ENCODE peak calls at places on chromosomes 16 and 17, in four cellular contexts. One of them, this sample, is unnamed.

GRCh38 chr16:1049976-1050247 is 22.6 kb upstream of the SSTR5 start:
- DNase-seq in astrocyte of the spinal cord: no peak
- DNase-seq in H7: no peak
- DNase-seq in CD4-positive, CD25-positive, alpha-beta regulatory T cell: no peak
- DNase-seq in this sample: no peak

GRCh38 chr17:61254894-61255293 is 144.7 kb upstream of the TBX2 start:
- DNase-seq in astrocyte of the spinal cord: no peak
- DNase-seq in H7: no peak
- DNase-seq in CD4-positive, CD25-positive, alpha-beta regulatory T cell: no peak
- DNase-seq in this sample: no peak

GRCh38 chr16:58301052-58301451 is 6.2 kb upstream of the PRSS54 start:
- DNase-seq in astrocyte of the spinal cord: no peak
- DNase-seq in H7: no peak
- DNase-seq in CD4-positive, CD25-positive, alpha-beta regulatory T cell: no peak
- DNase-seq in this sample: no peak

GRCh38 chr17:79984877-79985276 is 50.8 kb downstream of the TBC1D16 start:
- DNase-seq in astrocyte of the spinal cord: no peak
- DNase-seq in H7: peak
- DNase-seq in CD4-positive, CD25-positive, alpha-beta regulatory T cell: no peak
- DNase-seq in this sample: peak

GRCh38 chr17:63274156-63274555 is 171.9 kb downstream of the CYB561 start:
- DNase-seq in astrocyte of the spinal cord: peak
- DNase-seq in H7: no peak
- DNase-seq in CD4-positive, CD25-positive, alpha-beta regulatory T cell: no peak
- DNase-seq in this sample: no peak

GRCh38 chr17:45985447-45985846 is 13.6 kb upstream of the STH start:
- DNase-seq in astrocyte of the spinal cord: no peak
- DNase-seq in H7: no peak
- DNase-seq in CD4-positive, CD25-positive, alpha-beta regulatory T cell: no peak
- DNase-seq in this sample: no peak

GRCh38 chr17:50047488-50048126 is 8.3 kb upstream of the ITGA3 start:
- DNase-seq in astrocyte of the spinal cord: peak
- DNase-seq in H7: no peak
- DNase-seq in CD4-positive, CD25-positive, alpha-beta regulatory T cell: no peak
- DNase-seq in this sample: no peak

GRCh38 chr16:12646098-12646489 is 157.6 kb downstream of the CPPED1 start:
- DNase-seq in astrocyte of the spinal cord: no peak
- DNase-seq in H7: no peak
- DNase-seq in CD4-positive, CD25-positive, alpha-beta regulatory T cell: no peak
- DNase-seq in this sample: no peak

GRCh38 chr16:72924918-72925630 is 122.9 kb downstream of the ZFHX3 start:
- DNase-seq in astrocyte of the spinal cord: no peak
- DNase-seq in H7: no peak
- DNase-seq in CD4-positive, CD25-positive, alpha-beta regulatory T cell: no peak
- DNase-seq in this sample: no peak

GRCh38 chr16:18853694-18854093 is 52.3 kb upstream of the ARL6IP1 start:
- DNase-seq in astrocyte of the spinal cord: no peak
- DNase-seq in H7: no peak
- DNase-seq in CD4-positive, CD25-positive, alpha-beta regulatory T cell: no peak
- DNase-seq in this sample: no peak

GRCh38 chr17:72472116-72472515 is 351.3 kb downstream of the SOX9 start:
- DNase-seq in astrocyte of the spinal cord: no peak
- DNase-seq in H7: no peak
- DNase-seq in CD4-positive, CD25-positive, alpha-beta regulatory T cell: no peak
- DNase-seq in this sample: no peak

GRCh38 chr16:88805887-88806393 is 2.4 kb downstream of the CDT1 start:
- DNase-seq in astrocyte of the spinal cord: no peak
- DNase-seq in H7: no peak
- DNase-seq in CD4-positive, CD25-positive, alpha-beta regulatory T cell: no peak
- DNase-seq in this sample: no peak

GRCh38 chr17:40190197-40191021 is 13.1 kb downstream of the RAPGEFL1 start:
- DNase-seq in astrocyte of the spinal cord: no peak
- DNase-seq in H7: peak
- DNase-seq in CD4-positive, CD25-positive, alpha-beta regulatory T cell: peak
- DNase-seq in this sample: peak

GRCh38 chr16:25126820-25127232 is 15.3 kb downstream of the LCMT1 start:
- DNase-seq in astrocyte of the spinal cord: peak
- DNase-seq in H7: no peak
- DNase-seq in CD4-positive, CD25-positive, alpha-beta regulatory T cell: peak
- DNase-seq in this sample: peak

GRCh38 chr17:67624886-67625656 is 92.7 kb upstream of the NOL11 start:
- DNase-seq in astrocyte of the spinal cord: no peak
- DNase-seq in H7: peak
- DNase-seq in CD4-positive, CD25-positive, alpha-beta regulatory T cell: no peak
- DNase-seq in this sample: no peak

GRCh38 chr16:81158964-81159363 is 62.8 kb upstream of the GCSH start:
- DNase-seq in astrocyte of the spinal cord: no peak
- DNase-seq in H7: no peak
- DNase-seq in CD4-positive, CD25-positive, alpha-beta regulatory T cell: no peak
- DNase-seq in this sample: no peak

GRCh38 chr16:3954411-3954921 is 74.0 kb upstream of the CREBBP start:
- DNase-seq in astrocyte of the spinal cord: no peak
- DNase-seq in H7: no peak
- DNase-seq in CD4-positive, CD25-positive, alpha-beta regulatory T cell: no peak
- DNase-seq in this sample: no peak

GRCh38 chr17:76561332-76561731 is 21.5 kb downstream of the PRCD start:
- DNase-seq in astrocyte of the spinal cord: no peak
- DNase-seq in H7: no peak
- DNase-seq in CD4-positive, CD25-positive, alpha-beta regulatory T cell: peak
- DNase-seq in this sample: no peak

GRCh38 chr17:45332989-45333701 is 16.3 kb upstream of the MAP3K14 start:
- DNase-seq in astrocyte of the spinal cord: no peak
- DNase-seq in H7: no peak
- DNase-seq in CD4-positive, CD25-positive, alpha-beta regulatory T cell: peak
- DNase-seq in this sample: no peak

GRCh38 chr16:50879873-50880695 is 138.2 kb downstream of the CYLD start:
- DNase-seq in astrocyte of the spinal cord: no peak
- DNase-seq in H7: peak
- DNase-seq in CD4-positive, CD25-positive, alpha-beta regulatory T cell: peak
- DNase-seq in this sample: no peak

GRCh38 chr17:73023759-73024158 is 68.7 kb downstream of the SLC39A11 start:
- DNase-seq in astrocyte of the spinal cord: no peak
- DNase-seq in H7: no peak
- DNase-seq in CD4-positive, CD25-positive, alpha-beta regulatory T cell: no peak
- DNase-seq in this sample: no peak

GRCh38 chr17:39903158-39903884 is 15.1 kb downstream of the GSDMB start:
- DNase-seq in astrocyte of the spinal cord: peak
- DNase-seq in H7: no peak
- DNase-seq in CD4-positive, CD25-positive, alpha-beta regulatory T cell: peak
- DNase-seq in this sample: no peak

GRCh38 chr16:65771707-65772106 is 594.8 kb upstream of the CDH5 start:
- DNase-seq in astrocyte of the spinal cord: no peak
- DNase-seq in H7: no peak
- DNase-seq in CD4-positive, CD25-positive, alpha-beta regulatory T cell: no peak
- DNase-seq in this sample: no peak

GRCh38 chr17:9291912-9292562 is 270.7 kb downstream of the NTN1 start:
- DNase-seq in astrocyte of the spinal cord: peak
- DNase-seq in H7: peak
- DNase-seq in CD4-positive, CD25-positive, alpha-beta regulatory T cell: peak
- DNase-seq in this sample: peak

GRCh38 chr17:4739122-4740024 is at the start of the genes CXCL16 and ZMYND15:
- DNase-seq in astrocyte of the spinal cord: peak
- DNase-seq in H7: peak
- DNase-seq in CD4-positive, CD25-positive, alpha-beta regulatory T cell: peak
- DNase-seq in this sample: peak

GRCh38 chr17:36545093-36545464 is 360 bp downstream of the GGNBP2 start:
- DNase-seq in astrocyte of the spinal cord: no peak
- DNase-seq in H7: no peak
- DNase-seq in CD4-positive, CD25-positive, alpha-beta regulatory T cell: no peak
- DNase-seq in this sample: no peak

GRCh38 chr16:84839956-84840355 is 20.2 kb downstream of the CRISPLD2 start:
- DNase-seq in astrocyte of the spinal cord: peak
- DNase-seq in H7: peak
- DNase-seq in CD4-positive, CD25-positive, alpha-beta regulatory T cell: no peak
- DNase-seq in this sample: no peak

GRCh38 chr17:82083533-82084359 is 14.3 kb downstream of the FASN start:
- DNase-seq in astrocyte of the spinal cord: no peak
- DNase-seq in H7: no peak
- DNase-seq in CD4-positive, CD25-positive, alpha-beta regulatory T cell: no peak
- DNase-seq in this sample: no peak

GRCh38 chr16:53131363-53132071 is 76.7 kb downstream of the CHD9 start:
- DNase-seq in astrocyte of the spinal cord: peak
- DNase-seq in H7: peak
- DNase-seq in CD4-positive, CD25-positive, alpha-beta regulatory T cell: peak
- DNase-seq in this sample: peak

GRCh38 chr16:53129281-53130192 is 74.7 kb downstream of the CHD9 start:
- DNase-seq in astrocyte of the spinal cord: peak
- DNase-seq in H7: no peak
- DNase-seq in CD4-positive, CD25-positive, alpha-beta regulatory T cell: no peak
- DNase-seq in this sample: peak

GRCh38 chr16:53130193-53131049 is 75.6 kb downstream of the CHD9 start:
- DNase-seq in astrocyte of the spinal cord: peak
- DNase-seq in H7: peak
- DNase-seq in CD4-positive, CD25-positive, alpha-beta regulatory T cell: peak
- DNase-seq in this sample: peak

GRCh38 chr16:53131050-53131362 is 76.2 kb downstream of the CHD9 start:
- DNase-seq in astrocyte of the spinal cord: no peak
- DNase-seq in H7: no peak
- DNase-seq in CD4-positive, CD25-positive, alpha-beta regulatory T cell: no peak
- DNase-seq in this sample: no peak

DNA sequence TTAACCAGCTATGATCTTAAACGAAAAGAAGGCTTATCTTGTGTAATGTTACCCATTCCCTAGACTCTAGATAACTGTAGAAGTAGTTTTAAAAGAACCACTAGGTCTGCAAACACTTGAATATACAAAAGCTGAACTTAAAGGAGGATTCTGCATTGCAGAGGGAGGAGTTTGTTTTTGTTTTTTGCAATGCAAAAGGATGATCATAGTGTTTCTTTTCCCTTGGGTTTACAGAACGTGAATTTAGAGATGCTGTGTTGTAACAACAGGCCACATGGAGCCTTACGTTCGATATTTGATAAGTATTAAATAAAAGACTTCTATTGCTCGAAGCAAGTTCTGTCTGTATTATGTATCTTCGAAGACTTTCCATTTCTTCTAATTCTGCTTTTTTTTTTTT is 77.6 kb downstream of the CHD9 start:
- DNase-seq in astrocyte of the spinal cord: no peak
- DNase-seq in H7: no peak
- DNase-seq in CD4-positive, CD25-positive, alpha-beta regulatory T cell: no peak
- DNase-seq in this sample: no peak
- H3K4me3 ChIP-seq in astrocyte of the spinal cord: peak
- H3K4me3 ChIP-seq in H7: no peak
- H3K4me3 ChIP-seq in CD4-positive, CD25-positive, alpha-beta regulatory T cell: peak
- H3K4me3 ChIP-seq in this sample: peak

GRCh38 chr17:7294614-7295153 is at the start of gene YBX2:
- DNase-seq in astrocyte of the spinal cord: no peak
- DNase-seq in H7: peak
- DNase-seq in CD4-positive, CD25-positive, alpha-beta regulatory T cell: peak
- DNase-seq in this sample: peak

GRCh38 chr17:7295230-7296180 is 1.1 kb upstream of the YBX2 start:
- DNase-seq in astrocyte of the spinal cord: no peak
- DNase-seq in H7: no peak
- DNase-seq in CD4-positive, CD25-positive, alpha-beta regulatory T cell: no peak
- DNase-seq in this sample: no peak

GRCh38 chr17:7293131-7293557 is 1.3 kb downstream of the YBX2 start:
- DNase-seq in astrocyte of the spinal cord: no peak
- DNase-seq in H7: peak
- DNase-seq in CD4-positive, CD25-positive, alpha-beta regulatory T cell: no peak
- DNase-seq in this sample: no peak

GRCh38 chr17:7292729-7293128 is 1.7 kb downstream of the YBX2 start:
- DNase-seq in astrocyte of the spinal cord: no peak
- DNase-seq in H7: peak
- DNase-seq in CD4-positive, CD25-positive, alpha-beta regulatory T cell: no peak
- DNase-seq in this sample: no peak

DNA sequence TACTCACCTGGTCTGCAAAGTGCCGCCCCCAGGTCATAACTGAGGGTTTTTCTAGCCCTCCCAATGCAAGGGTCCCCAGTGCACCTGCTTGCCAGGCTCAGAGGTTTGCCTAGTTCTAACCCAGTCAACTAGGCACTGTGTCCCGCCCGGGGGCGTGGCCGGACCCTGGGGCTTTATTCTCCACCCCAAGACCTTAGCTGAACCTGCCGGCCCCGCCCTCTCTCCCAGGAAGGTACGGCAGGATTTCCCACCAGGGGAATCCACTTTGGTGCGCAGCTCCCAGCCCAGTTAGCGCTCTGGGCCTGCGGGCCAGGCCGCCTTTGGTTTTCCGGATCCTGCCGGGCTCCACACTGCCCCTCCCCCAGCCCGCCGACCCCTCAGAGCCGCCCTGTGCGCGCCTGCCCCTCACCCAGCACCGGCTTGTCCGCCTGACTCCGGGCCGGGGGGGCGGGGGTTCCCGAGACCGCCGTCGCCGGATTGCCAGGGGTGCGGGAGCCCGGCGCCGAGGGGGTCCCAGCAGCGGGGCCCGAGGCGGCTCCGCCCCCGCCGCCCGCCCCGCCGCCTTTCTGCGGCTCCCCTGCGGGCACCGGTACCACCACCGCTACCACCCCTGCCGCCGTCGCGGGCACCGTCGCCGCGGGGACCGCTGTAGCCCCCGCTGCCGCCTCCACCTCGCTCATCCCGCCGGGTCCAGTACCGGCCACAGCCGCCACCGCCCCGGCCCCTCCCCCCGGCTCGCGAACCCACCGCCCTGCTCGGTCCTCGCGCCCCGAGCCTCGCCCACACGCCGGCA is 422 bp downstream of the YBX2 start:
- DNase-seq in astrocyte of the spinal cord: no peak
- DNase-seq in H7: peak
- DNase-seq in CD4-positive, CD25-positive, alpha-beta regulatory T cell: no peak
- DNase-seq in this sample: no peak
- H3K4me3 ChIP-seq in astrocyte of the spinal cord: no peak
- H3K4me3 ChIP-seq in H7: peak
- H3K4me3 ChIP-seq in CD4-positive, CD25-positive, alpha-beta regulatory T cell: no peak
- H3K4me3 ChIP-seq in this sample: peak

DNA sequence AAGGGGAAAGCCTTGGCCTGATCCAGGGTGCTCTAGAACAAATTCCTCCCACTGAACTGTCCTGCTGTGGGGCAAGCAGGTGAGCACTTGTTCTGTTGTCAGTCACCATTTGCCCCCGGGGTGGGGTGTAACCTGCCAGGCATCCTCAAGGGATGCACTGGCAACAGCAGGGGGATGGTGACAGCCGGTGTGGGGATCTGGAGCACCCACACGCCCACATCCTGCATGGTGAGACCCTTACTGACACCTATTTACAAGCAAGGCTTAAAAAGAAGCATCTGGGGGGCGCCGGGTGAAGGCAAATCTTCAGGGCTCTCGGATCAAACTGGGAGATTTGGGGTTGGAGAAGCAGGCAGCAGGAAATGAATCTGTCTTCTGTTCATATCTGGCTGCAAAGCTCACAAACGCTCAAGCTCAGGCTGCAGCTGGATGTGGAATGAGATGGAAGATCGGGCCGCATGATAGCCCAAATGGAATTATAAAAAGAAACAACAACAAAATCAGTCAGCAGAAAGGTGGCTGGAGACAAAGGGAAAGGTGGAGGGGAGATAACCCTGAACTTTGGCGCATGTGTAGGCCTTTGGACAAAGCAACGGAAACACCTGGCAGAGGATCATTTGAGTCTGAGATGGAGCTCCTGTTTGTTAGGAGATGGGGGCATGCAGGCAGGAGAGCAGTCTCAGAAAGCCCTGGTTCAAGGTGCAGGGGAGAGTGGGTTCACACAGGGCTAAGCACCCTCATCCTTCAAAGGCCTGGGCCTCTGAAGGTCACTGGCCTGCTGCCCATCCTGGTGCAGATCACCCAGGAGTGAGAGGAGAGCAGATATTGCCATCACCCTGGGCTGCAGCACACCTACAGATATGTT is 20.9 kb upstream of the NUP93 start:
- DNase-seq in astrocyte of the spinal cord: no peak
- DNase-seq in H7: no peak
- DNase-seq in CD4-positive, CD25-positive, alpha-beta regulatory T cell: peak
- DNase-seq in this sample: no peak
- H3K4me3 ChIP-seq in astrocyte of the spinal cord: no peak
- H3K4me3 ChIP-seq in H7: no peak
- H3K4me3 ChIP-seq in CD4-positive, CD25-positive, alpha-beta regulatory T cell: peak
- H3K4me3 ChIP-seq in this sample: no peak

GRCh38 chr17:74453665-74454196 is 12.7 kb upstream of the CD300A start:
- DNase-seq in astrocyte of the spinal cord: peak
- DNase-seq in H7: peak
- DNase-seq in CD4-positive, CD25-positive, alpha-beta regulatory T cell: peak
- DNase-seq in this sample: no peak
- H3K4me3 ChIP-seq in astrocyte of the spinal cord: no peak
- H3K4me3 ChIP-seq in H7: peak
- H3K4me3 ChIP-seq in CD4-positive, CD25-positive, alpha-beta regulatory T cell: no peak
- H3K4me3 ChIP-seq in this sample: peak

This sample was measured in HAP-1.